ENCODE peak calls at places on chromosomes 4 and X, in five cellular contexts. F is lower lobe of right lung, P is cardiac muscle cell, O is ovary, N is uterus. L is an unnamed sample. For H3K9me3, the result is how much of the 10 kb centered on the place peaks cover.

GRCh38 chr4:3699261-3699660 is 66.9 kb upstream of the ADRA2C start:
- DNase-seq in F (no peak), P (no peak), O (peak), N (no peak), L (no peak)

GRCh38 chr4:113248320-113248719 is 198.9 kb downstream of the ANK2 start:
- DNase-seq in F (no peak), P (no peak), O (peak), N (no peak), L (no peak)

GRCh38 chr4:79651516-79651915 is 243.5 kb upstream of the GK2 start:
- DNase-seq in F (no peak), P (peak), O (no peak), N (no peak), L (no peak)

GRCh38 chr4:84878090-84878489 is 88.4 kb downstream of the WDFY3 start:
- DNase-seq in F (no peak), P (peak), O (no peak), N (no peak), L (no peak)

GRCh38 chrX:140572724-140573123 is 67.9 kb upstream of the SOX3 start:
- DNase-seq in F (no peak), P (peak), O (no peak), N (no peak), L (no peak)

GRCh38 chr4:98510757-98511517 is 147.5 kb downstream of the TSPAN5 start:
- DNase-seq in F (no peak), P (peak), O (no peak), N (no peak), L (no peak)

GRCh38 chr4:110106946-110107325 is 91.5 kb downstream of the ELOVL6 start:
- DNase-seq in F (no peak), P (peak), O (no peak), N (no peak), L (no peak)

GRCh38 chr4:118173126-118173525 is 138.8 kb downstream of the NDST3 start:
- DNase-seq in F (no peak), P (peak), O (no peak), N (no peak), L (no peak)

GRCh38 chr4:78612398-78613005 is 60.9 kb downstream of the ANXA3 start:
- DNase-seq in F (no peak), P (peak), O (no peak), N (no peak), L (no peak)

GRCh38 chr4:169640261-169640880 is 20.0 kb downstream of the CLCN3 start:
- DNase-seq in F (no peak), P (peak), O (no peak), N (no peak), L (no peak)

GRCh38 chr4:100190643-100191600 is 654 bp upstream of the DDIT4L start:
- DNase-seq in F (no peak), P (peak), O (peak), N (peak), L (no peak)

GRCh38 chr4:98659741-98660507 is 1.5 kb upstream of the TSPAN5 start:
- DNase-seq in F (no peak), P (peak), O (no peak), N (no peak), L (no peak)

GRCh38 chrX:3713937-3714434 is 537 bp upstream of the PRKX start:
- DNase-seq in F (no peak), P (no peak), O (no peak), N (no peak), L (no peak)

GRCh38 chrX:11666180-11666579 is 460 bp upstream of the ARHGAP6 start:
- DNase-seq in F (no peak), P (peak), O (peak), N (peak), L (no peak)

GRCh38 chr4:102608190-102608589 is 107.0 kb downstream of the NFKB1 start:
- DNase-seq in F (no peak), P (no peak), O (no peak), N (no peak), L (no peak)

GRCh38 chr4:4677825-4678522 is 136.1 kb upstream of the STX18 start:
- DNase-seq in F (no peak), P (peak), O (no peak), N (peak), L (no peak)

GRCh38 chr4:8128096-8128856 is 30.3 kb downstream of the ABLIM2 start:
- DNase-seq in F (no peak), P (no peak), O (no peak), N (no peak), L (no peak)

GRCh38 chr4:121717680-121718237 is 21.0 kb upstream of the ANXA5 start:
- DNase-seq in F (no peak), P (peak), O (no peak), N (no peak), L (no peak)

GRCh38 chr4:120225527-120225926 is 158.9 kb upstream of the MAD2L1 start:
- DNase-seq in F (no peak), P (no peak), O (no peak), N (no peak), L (no peak)

GRCh38 chr4:157095716-157096115 is 19.8 kb downstream of the GLRB start:
- DNase-seq in F (no peak), P (no peak), O (no peak), N (no peak), L (no peak)

GRCh38 chr4:24508541-24508940 is 75.8 kb downstream of the DHX15 start:
- DNase-seq in F (no peak), P (no peak), O (no peak), N (no peak), L (no peak)

GRCh38 chr4:26420438-26420837 is 69.8 kb downstream of the CCKAR start:
- DNase-seq in F (no peak), P (no peak), O (no peak), N (no peak), L (no peak)

GRCh38 chr4:161762796-161763195 is 401.0 kb downstream of the FSTL5 start:
- DNase-seq in F (no peak), P (peak), O (no peak), N (no peak), L (no peak)

GRCh38 chr4:125838924-125839323 is 524.2 kb downstream of the FAT4 start:
- DNase-seq in F (no peak), P (no peak), O (no peak), N (no peak), L (no peak)

GRCh38 chrX:53223955-53224859 is 800 bp downstream of the KDM5C start:
- DNase-seq in F (no peak), P (peak), O (no peak), N (peak), L (peak)

GRCh38 chr4:69828828-69829227 is 31.1 kb downstream of the SULT1E1 start:
- DNase-seq in F (no peak), P (peak), O (no peak), N (no peak), L (no peak)

GRCh38 chrX:15606064-15606590 is 5.4 kb upstream of the ACE2 start:
- DNase-seq in F (no peak), P (no peak), O (no peak), N (no peak), L (no peak)

GRCh38 chr4:103996059-103996458 is 276.3 kb upstream of the TACR3 start:
- DNase-seq in F (no peak), P (peak), O (no peak), N (no peak), L (no peak)

GRCh38 chr4:78569291-78569821 is 17.8 kb downstream of the ANXA3 start:
- DNase-seq in F (no peak), P (peak), O (no peak), N (no peak), L (no peak)

GRCh38 chr4:146132445-146132844 is 43.1 kb upstream of the LSM6 start:
- DNase-seq in F (no peak), P (no peak), O (no peak), N (no peak), L (no peak)

GRCh38 chrX:15349046-15349445 is 13.7 kb upstream of the PIGA start:
- DNase-seq in F (no peak), P (peak), O (peak), N (no peak), L (no peak)

GRCh38 chr4:147639388-147639787 is 22.2 kb downstream of the TMEM184C start:
- DNase-seq in F (no peak), P (no peak), O (no peak), N (no peak), L (no peak)

DNA sequence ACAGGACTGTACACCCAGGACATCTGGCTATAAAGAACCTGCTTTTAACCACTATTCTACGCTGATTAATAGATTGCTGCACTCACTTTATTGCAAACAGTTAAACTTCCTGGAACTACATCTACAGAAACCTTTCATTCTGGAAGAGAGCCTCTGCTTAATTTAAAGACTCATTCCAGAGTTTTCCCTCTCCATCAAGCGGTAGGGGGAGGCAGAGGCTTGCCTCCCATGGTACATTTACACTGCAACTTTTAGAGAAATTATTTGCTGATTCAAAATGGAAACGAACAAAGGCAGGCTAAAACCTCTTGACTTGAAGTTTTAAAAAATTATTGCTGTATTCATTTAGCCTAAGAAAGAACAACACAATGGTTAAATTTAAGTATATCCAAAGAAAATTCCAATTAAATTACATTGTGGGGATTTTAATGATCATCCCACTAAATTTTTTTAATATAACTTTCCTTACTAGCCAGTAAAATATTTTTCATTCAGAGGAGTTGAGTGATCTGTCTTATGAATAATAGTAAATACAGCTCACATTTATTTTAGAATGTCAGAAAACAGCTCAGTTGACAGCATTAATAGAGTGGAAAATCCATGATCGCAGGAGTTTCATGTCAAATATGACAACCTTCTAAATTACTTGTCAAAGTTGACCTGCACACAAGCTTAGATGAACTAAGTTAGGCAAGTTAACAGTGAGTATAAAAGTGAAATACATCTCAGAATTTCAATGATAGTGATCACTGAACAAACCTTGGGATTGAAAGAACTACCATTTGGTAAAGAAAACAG is 46.3 kb upstream of the PCDH10 start:
- DNase-seq in F (no peak), P (peak), O (no peak), N (no peak), L (no peak)
- TF ChIP-seq CTCF in F (no peak), P (peak), O (no peak), N (no peak), L (no peak)

DNA sequence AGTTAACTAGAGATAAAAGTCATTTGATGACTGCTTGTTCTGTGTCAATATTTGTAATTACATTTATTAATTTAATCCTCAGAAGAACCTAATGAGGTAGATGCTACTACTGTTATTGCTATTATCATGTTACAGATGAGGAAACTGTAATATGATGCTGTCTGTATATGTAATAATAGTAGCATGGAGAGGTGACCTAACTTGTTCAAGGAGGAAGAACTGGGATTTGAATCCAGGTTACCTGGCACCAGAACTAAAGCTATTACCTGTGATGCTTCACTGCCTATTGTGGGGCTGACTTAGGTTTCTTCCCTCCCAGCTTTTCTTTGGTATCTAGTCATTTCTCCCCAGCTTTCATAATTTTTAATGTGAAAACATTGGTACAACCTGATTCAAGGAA is 43.6 kb downstream of the RAPGEF2 start:
- DNase-seq in F (no peak), P (no peak), O (no peak), N (no peak), L (no peak)
- H3K27ac ChIP-seq in F (no peak), P (no peak), O (no peak), N (no peak), L (no peak)

DNA sequence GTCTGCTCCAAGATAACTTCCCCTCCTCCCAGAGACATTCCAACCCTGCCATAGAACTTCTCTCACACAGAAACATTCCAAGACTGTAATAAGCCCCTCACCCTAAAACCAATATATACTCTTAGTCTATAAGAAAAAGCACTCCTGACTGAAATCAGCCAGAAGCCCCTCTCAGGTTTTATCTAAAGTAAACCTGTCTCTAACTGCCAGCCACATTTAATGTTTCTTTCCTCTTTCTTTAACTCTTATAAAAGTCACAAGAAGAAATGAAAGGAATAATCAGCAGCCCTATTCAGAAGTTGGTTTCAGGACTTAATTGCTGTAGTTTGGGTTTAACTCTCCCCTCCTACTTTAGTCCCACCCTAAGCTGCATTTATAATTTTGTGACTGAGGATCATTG is 165.0 kb upstream of the ZCCHC13 start:
- DNase-seq in F (no peak), P (no peak), O (no peak), N (no peak), L (no peak)
- H3K9me3 ChIP-seq in F (under half), P (under half), O (under half), N (under half), L (under half)

DNA sequence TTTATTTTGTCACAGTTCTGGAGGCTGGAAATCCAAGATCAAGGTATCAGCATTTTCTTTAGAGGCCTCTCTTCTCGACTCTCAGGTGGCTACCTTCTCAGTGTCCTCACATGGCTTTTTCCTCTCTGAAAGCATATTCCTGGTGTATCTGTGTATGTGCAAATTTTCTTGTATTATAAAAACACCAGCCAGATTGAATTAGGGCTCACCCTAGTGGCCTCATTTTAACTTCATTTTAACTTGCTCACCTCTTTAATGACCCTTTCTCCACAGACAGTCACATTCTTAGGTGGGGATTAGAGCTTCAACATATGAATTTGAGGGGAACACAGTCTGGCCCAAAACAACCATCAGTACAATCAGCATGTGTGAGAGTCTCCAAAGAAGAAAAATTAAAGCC is 542.4 kb upstream of the FAM241A start:
- DNase-seq in F (no peak), P (peak), O (no peak), N (no peak), L (no peak)
- TF ChIP-seq CTCF in F (no peak), P (peak), O (no peak), N (no peak), L (no peak)

GRCh38 chrX:38236901-38237615 is 16.4 kb upstream of the SRPX start:
- DNase-seq in F (no peak), P (no peak), O (no peak), N (no peak), L (no peak)

GRCh38 chrX:38233891-38234807 is 13.5 kb upstream of the SRPX start:
- DNase-seq in F (no peak), P (peak), O (no peak), N (peak), L (no peak)

GRCh38 chrX:38232287-38232686 is 11.6 kb upstream of the SRPX start:
- DNase-seq in F (no peak), P (peak), O (no peak), N (no peak), L (no peak)
- H3K27ac ChIP-seq in F (no peak), P (no peak), O (no peak), N (peak), L (no peak)

GRCh38 chrX:42951747-42952146 is 173.8 kb upstream of the PPP1R2C start:
- DNase-seq in F (no peak), P (no peak), O (no peak), N (no peak), L (no peak)

GRCh38 chrX:42944381-42944998 is 166.5 kb upstream of the PPP1R2C start:
- DNase-seq in F (no peak), P (no peak), O (no peak), N (no peak), L (no peak)

GRCh38 chrX:42952621-42953020 is 174.7 kb upstream of the PPP1R2C start:
- DNase-seq in F (no peak), P (no peak), O (no peak), N (no peak), L (no peak)

GRCh38 chrX:42946544-42947223 is 168.7 kb upstream of the PPP1R2C start:
- DNase-seq in F (no peak), P (no peak), O (no peak), N (no peak), L (no peak)

DNA sequence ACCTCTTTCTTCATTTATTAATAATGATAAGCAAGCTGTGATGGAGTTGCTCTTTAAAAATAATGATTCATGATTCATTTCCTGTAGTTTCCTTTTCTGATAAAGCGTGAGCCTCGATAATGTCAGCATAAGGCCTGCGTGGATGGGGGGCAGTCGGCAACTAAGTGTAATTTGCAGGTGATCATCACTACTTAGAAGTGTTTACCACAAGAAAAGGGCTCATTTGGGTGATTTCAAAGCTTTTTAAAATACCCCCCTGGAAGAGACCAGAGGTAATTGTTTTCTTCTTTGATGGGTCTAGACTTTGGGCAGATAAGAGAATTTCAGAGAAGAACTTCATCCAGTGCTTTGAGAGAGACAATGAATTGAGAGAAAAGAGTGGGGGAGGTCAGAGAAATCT is 170.8 kb upstream of the PPP1R2C start:
- DNase-seq in F (no peak), P (no peak), O (no peak), N (no peak), L (peak)
- H3K9me3 ChIP-seq in F (under half), P (under half), O (under half), N (under half), L (under half)

L was measured in CD4-positive, alpha-beta T cell.